ENCODE peak calls at places on chromosomes 3 and 15, in nine cellular contexts. W is PC-9, L is left ventricle myocardium inferior, I is ovary, R is PC-3, H is endothelial cell of umbilical vein, U is H7, Q is SJSA1, G is Peyer's patch. C is an unnamed sample. For H3K27me3, the result is how much of the 10 kb centered on the place peaks cover.

GRCh38 chr3:127371846-127372245 is 84.0 kb upstream of the PRR20G start:
- DNase-seq in W (no peak), L (no peak), I (no peak), R (no peak), H (no peak), U (no peak), Q (no peak), G (no peak), C (no peak)

GRCh38 chr3:42653560-42654330 is at the start of gene ZBTB47:
- DNase-seq in W (no peak), L (peak), I (peak), R (peak), H (peak), U (peak), Q (no peak), G (peak), C (no peak)

GRCh38 chr3:52395503-52395865 is 49.4 kb downstream of the SEMA3G start:
- DNase-seq in W (no peak), L (peak), I (no peak), R (no peak), H (no peak), U (no peak), Q (no peak), G (no peak), C (no peak)

GRCh38 chr15:71274448-71274798 is 159.2 kb downstream of the THSD4 start:
- DNase-seq in W (no peak), L (no peak), I (no peak), R (no peak), H (no peak), U (no peak), Q (no peak), G (no peak), C (no peak)

GRCh38 chr3:23778451-23778850 is 27.3 kb upstream of the UBE2E1 start:
- DNase-seq in W (no peak), L (no peak), I (no peak), R (no peak), H (no peak), U (no peak), Q (no peak), G (no peak), C (no peak)

GRCh38 chr3:72282918-72283317 is 498.0 kb upstream of the PROK2 start:
- DNase-seq in W (no peak), L (no peak), I (no peak), R (no peak), H (no peak), U (no peak), Q (no peak), G (no peak), C (no peak)

GRCh38 chr3:52128118-52128683 is 26.0 kb downstream of the POC1A start:
- DNase-seq in W (peak), L (no peak), I (no peak), R (peak), H (peak), U (peak), Q (no peak), G (no peak), C (no peak)

GRCh38 chr15:90083419-90083818 is 18.8 kb downstream of the IDH2 start:
- DNase-seq in W (no peak), L (no peak), I (no peak), R (no peak), H (no peak), U (no peak), Q (no peak), G (no peak), C (no peak)

GRCh38 chr15:75712668-75713337 is at the start of gene CSPG4:
- DNase-seq in W (no peak), L (peak), I (peak), R (peak), H (no peak), U (peak), Q (no peak), G (no peak), C (no peak)

GRCh38 chr3:62161306-62161705 is 212.0 kb downstream of the FEZF2 start:
- DNase-seq in W (no peak), L (no peak), I (no peak), R (no peak), H (peak), U (no peak), Q (no peak), G (no peak), C (no peak)

GRCh38 chr3:23372296-23372695 is 169.2 kb downstream of the UBE2E2 start:
- DNase-seq in W (no peak), L (no peak), I (no peak), R (no peak), H (no peak), U (no peak), Q (no peak), G (no peak), C (no peak)

GRCh38 chr15:29548006-29548405 is 274.3 kb downstream of the TJP1 start:
- DNase-seq in W (no peak), L (no peak), I (no peak), R (no peak), H (no peak), U (no peak), Q (no peak), G (no peak), C (no peak)

GRCh38 chr3:46349484-46350261 is 4.2 kb upstream of the CCR2 start:
- DNase-seq in W (no peak), L (no peak), I (no peak), R (no peak), H (no peak), U (no peak), Q (no peak), G (no peak), C (no peak)

GRCh38 chr15:37016287-37016686 is 84.1 kb downstream of the MEIS2 start:
- DNase-seq in W (no peak), L (no peak), I (peak), R (no peak), H (no peak), U (no peak), Q (no peak), G (no peak), C (no peak)

GRCh38 chr3:129650256-129650872 is 43.9 kb upstream of the PLXND1 start:
- DNase-seq in W (peak), L (peak), I (peak), R (peak), H (peak), U (peak), Q (peak), G (peak), C (no peak)

GRCh38 chr15:29470794-29471193 is 201.2 kb upstream of the NSMCE3 start:
- DNase-seq in W (no peak), L (no peak), I (no peak), R (peak), H (no peak), U (no peak), Q (no peak), G (no peak), C (no peak)

GRCh38 chr3:161035711-161036110 is 69.4 kb downstream of the B3GALNT1 start:
- DNase-seq in W (no peak), L (no peak), I (no peak), R (no peak), H (peak), U (no peak), Q (no peak), G (no peak), C (no peak)

GRCh38 chr3:173583496-173583895 is 186.0 kb downstream of the NLGN1 start:
- DNase-seq in W (no peak), L (no peak), I (no peak), R (no peak), H (peak), U (peak), Q (no peak), G (no peak), C (no peak)

GRCh38 chr15:80010131-80010673 is 39.2 kb upstream of the BCL2A1 start:
- DNase-seq in W (peak), L (no peak), I (no peak), R (peak), H (no peak), U (no peak), Q (peak), G (no peak), C (no peak)

GRCh38 chr15:97443101-97443500 is 517.4 kb upstream of the ARRDC4 start:
- DNase-seq in W (no peak), L (no peak), I (no peak), R (no peak), H (no peak), U (no peak), Q (no peak), G (no peak), C (no peak)

DNA sequence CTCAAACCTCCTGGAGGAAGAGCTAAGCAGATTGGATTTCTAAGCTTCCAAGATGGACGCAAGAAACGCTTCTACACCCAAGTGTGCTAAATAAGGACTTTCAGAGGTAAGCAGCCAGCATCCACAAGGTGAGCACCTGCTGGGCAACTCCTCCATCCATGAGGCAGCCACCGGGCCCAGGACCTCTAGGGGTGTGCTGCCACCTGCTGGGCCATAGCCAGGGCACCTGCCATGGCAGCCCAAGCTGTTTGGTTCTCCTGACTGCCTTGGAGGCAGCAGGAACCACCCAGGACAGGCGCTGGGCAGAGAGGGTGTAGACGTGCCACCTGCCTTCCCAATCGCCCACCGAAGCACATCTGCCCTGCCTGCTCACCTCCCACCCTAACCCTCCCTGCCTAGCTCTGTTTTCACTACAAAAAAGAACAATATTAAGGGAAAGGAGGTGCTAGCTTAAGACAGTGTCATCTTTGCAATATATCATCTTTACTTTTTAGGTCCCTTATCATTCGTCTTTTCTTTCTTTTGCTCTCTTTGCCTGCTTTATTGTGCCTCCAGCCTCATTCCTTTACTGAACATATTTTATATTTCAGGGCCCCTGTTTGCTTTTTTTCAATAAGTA is 12.9 kb downstream of the C15orf62 start:
- DNase-seq in W (peak), L (no peak), I (no peak), R (peak), H (peak), U (peak), Q (no peak), G (peak), C (no peak)
- H3K27me3 ChIP-seq in W (under half), L (under half), I (under half), R (under half), H (under half), U (under half), Q (under half), G (under half), C (under half)

GRCh38 chr15:99434506-99435137 is 131.2 kb upstream of the MEF2A start:
- DNase-seq in W (no peak), L (no peak), I (peak), R (no peak), H (no peak), U (no peak), Q (no peak), G (no peak), C (no peak)
- H3K4me3 ChIP-seq in W (peak), L (no peak), I (no peak), R (peak), H (no peak), U (no peak), Q (no peak), G (no peak), C (peak)

DNA sequence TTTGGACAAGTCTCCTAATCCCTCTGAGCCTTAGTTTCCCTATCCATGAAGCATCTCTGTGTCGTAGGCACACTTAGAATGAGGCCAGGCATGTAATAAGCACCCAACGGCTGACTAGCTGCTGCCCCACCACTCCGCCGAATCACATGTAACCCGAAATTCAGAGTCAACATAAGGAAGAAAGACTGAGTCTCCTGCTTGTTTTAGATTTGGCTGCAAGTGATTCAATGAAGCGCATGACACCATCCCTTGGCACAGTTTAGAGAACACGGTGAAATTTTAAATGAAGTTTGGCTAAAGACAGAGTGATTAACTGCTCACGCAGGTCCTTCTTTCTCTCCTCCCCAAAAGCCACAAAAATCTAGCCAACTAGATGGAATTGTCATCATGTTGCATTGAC is 279.2 kb downstream of the TLE3 start:
- DNase-seq in W (no peak), L (no peak), I (no peak), R (no peak), H (no peak), U (no peak), Q (no peak), G (no peak), C (no peak)
- H3K27me3 ChIP-seq in W (under half), L (half or more), I (under half), R (half or more), H (under half), U (under half), Q (under half), G (under half), C (under half)

GRCh38 chr3:48412375-48413001 is 17.4 kb downstream of the PLXNB1 start:
- DNase-seq in W (no peak), L (peak), I (no peak), R (no peak), H (no peak), U (peak), Q (no peak), G (no peak), C (no peak)
- H3K4me3 ChIP-seq in W (no peak), L (no peak), I (no peak), R (no peak), H (no peak), U (no peak), Q (no peak), G (no peak), C (no peak)

GRCh38 chr3:194351952-194352536 is 916 bp upstream of the CPN2 start:
- DNase-seq in W (no peak), L (no peak), I (no peak), R (no peak), H (no peak), U (no peak), Q (no peak), G (no peak), C (no peak)

GRCh38 chr3:194351080-194351672 is at the start of gene CPN2:
- DNase-seq in W (no peak), L (no peak), I (no peak), R (no peak), H (no peak), U (no peak), Q (no peak), G (no peak), C (no peak)

GRCh38 chr3:194352631-194353290 is 1.6 kb upstream of the CPN2 start:
- DNase-seq in W (no peak), L (no peak), I (no peak), R (no peak), H (no peak), U (no peak), Q (no peak), G (no peak), C (no peak)

GRCh38 chr3:194355379-194355778 is 4.3 kb upstream of the CPN2 start:
- DNase-seq in W (no peak), L (no peak), I (peak), R (no peak), H (no peak), U (no peak), Q (no peak), G (no peak), C (no peak)

GRCh38 chr3:194354315-194354714 is 3.2 kb upstream of the CPN2 start:
- DNase-seq in W (no peak), L (no peak), I (no peak), R (no peak), H (no peak), U (no peak), Q (no peak), G (no peak), C (no peak)
- H3K27me3 ChIP-seq in W (under half), L (under half), I (under half), R (under half), H (under half), U (under half), Q (under half), G (under half), C (under half)

GRCh38 chr3:133477497-133477896 is 77.6 kb downstream of the BFSP2 start:
- DNase-seq in W (no peak), L (no peak), I (no peak), R (no peak), H (no peak), U (no peak), Q (no peak), G (no peak), C (no peak)
- H3K4me3 ChIP-seq in W (no peak), L (no peak), I (no peak), R (no peak), H (no peak), U (no peak), Q (no peak), G (no peak), C (no peak)